ENCODE peak calls at places on chromosome 12, in seven cellular contexts. Z, E, J, C, M, S and U are unnamed samples.

GRCh38 chr12:121114019-121114639 is 18.5 kb upstream of the P2RX7 start:
- DNase-seq in Z (no peak), E (peak; percentile 61), J (no peak), C (no peak), M (peak; percentile 20), S (no peak), U (no peak)

GRCh38 chr12:110421701-110422100 is 18.2 kb upstream of the ANAPC7 start:
- DNase-seq in Z (no peak), E (no peak), J (no peak), C (no peak), M (no peak), S (no peak), U (no peak)

GRCh38 chr12:129772463-129773169 is 131.2 kb downstream of the TMEM132D start:
- DNase-seq in Z (no peak), E (no peak), J (no peak), C (no peak), M (no peak), S (no peak), U (peak; percentile 41)

GRCh38 chr12:120402217-120402616 is 33.3 kb upstream of the MSI1 start:
- DNase-seq in Z (no peak), E (no peak), J (no peak), C (peak; percentile 72), M (peak; percentile 22), S (no peak), U (no peak)

GRCh38 chr12:10339441-10339840 is 31.8 kb downstream of the KLRD1 start:
- DNase-seq in Z (no peak), E (no peak), J (no peak), C (no peak), M (peak; percentile 75), S (no peak), U (no peak)

GRCh38 chr12:109439181-109439580 is 37.9 kb downstream of the KCTD10 start:
- DNase-seq in Z (no peak), E (no peak), J (no peak), C (no peak), M (no peak), S (no peak), U (no peak)

GRCh38 chr12:66062280-66062605 is 68.3 kb downstream of the LLPH start:
- DNase-seq in Z (no peak), E (no peak), J (no peak), C (no peak), M (no peak), S (no peak), U (no peak)

GRCh38 chr12:58491296-58491695 is 429.0 kb downstream of the LRIG3 start:
- DNase-seq in Z (peak; percentile 32), E (no peak), J (no peak), C (no peak), M (peak; percentile 4), S (peak; percentile 29), U (no peak)

GRCh38 chr12:52208424-52209165 is 16.8 kb upstream of the KRT80 start:
- DNase-seq in Z (no peak), E (no peak), J (no peak), C (no peak), M (no peak), S (no peak), U (no peak)

GRCh38 chr12:19298837-19299605 is 140.3 kb upstream of the AEBP2 start:
- DNase-seq in Z (no peak), E (no peak), J (no peak), C (no peak), M (no peak), S (no peak), U (no peak)

GRCh38 chr12:44000309-44000952 is 164.6 kb downstream of the TMEM117 start:
- DNase-seq in Z (peak; percentile 24), E (peak; percentile 79), J (no peak), C (peak; percentile 79), M (peak; percentile 68), S (peak; percentile 19), U (no peak)

GRCh38 chr12:131940121-131940520 is 9.6 kb upstream of the EP400 start:
- DNase-seq in Z (no peak), E (no peak), J (no peak), C (no peak), M (no peak), S (no peak), U (no peak)

GRCh38 chr12:57614178-57614947 is 3.1 kb downstream of the ARHGEF25 start:
- DNase-seq in Z (no peak), E (peak; percentile 46), J (no peak), C (peak; percentile 83), M (peak; percentile 49), S (peak; percentile 69), U (no peak)

GRCh38 chr12:28759334-28759733 is 389.7 kb upstream of the FAR2 start:
- DNase-seq in Z (no peak), E (no peak), J (no peak), C (peak; percentile 70), M (no peak), S (no peak), U (no peak)